ENCODE peak calls at places on chromosomes 4 and X, in five cellular contexts. X is IMR-90, L is mesendoderm, G is H9, K is neuronal stem cell. S is an unnamed sample.

GRCh38 chr4:77599378-77599777 is 6.2 kb upstream of the CXCL13 start:
- DNase-seq in X (peak), L (peak), G (peak), K (no peak), S (peak)

GRCh38 chr4:11487139-11487538 is 58.4 kb upstream of the HS3ST1 start:
- DNase-seq in X (no peak), L (peak), G (no peak), K (no peak), S (no peak)

GRCh38 chr4:165743422-165743821 is 129.6 kb upstream of the TLL1 start:
- DNase-seq in X (no peak), L (no peak), G (no peak), K (no peak), S (no peak)

GRCh38 chrX:49922291-49923241 is at the start of gene CLCN5:
- DNase-seq in X (peak), L (peak), G (peak), K (peak), S (peak)

GRCh38 chrX:153226344-153227190 is 47.5 kb downstream of the MAGEA1 start:
- DNase-seq in X (peak), L (peak), G (peak), K (peak), S (no peak)

GRCh38 chrX:43868791-43869190 is 13.5 kb downstream of the MAOB start:
- DNase-seq in X (peak), L (no peak), G (no peak), K (no peak), S (peak)

GRCh38 chrX:97252111-97252510 is 368.4 kb downstream of the RPA4 start:
- DNase-seq in X (no peak), L (peak), G (no peak), K (no peak), S (no peak)

GRCh38 chr4:142435599-142436235 is 410.4 kb downstream of the INPP4B start:
- DNase-seq in X (no peak), L (peak), G (peak), K (peak), S (no peak)

GRCh38 chr4:164529486-164529885 is 224.4 kb upstream of the SMIM31 start:
- DNase-seq in X (no peak), L (no peak), G (no peak), K (no peak), S (no peak)

GRCh38 chrX:9611436-9612145 is 146.7 kb downstream of the TBL1X start:
- DNase-seq in X (no peak), L (no peak), G (no peak), K (peak), S (no peak)

GRCh38 chr4:67762091-67762490 is 7.9 kb upstream of the GNRHR start:
- DNase-seq in X (peak), L (no peak), G (no peak), K (no peak), S (no peak)

GRCh38 chr4:118989098-118990080 is 100.7 kb downstream of the SYNPO2 start:
- DNase-seq in X (peak), L (no peak), G (no peak), K (no peak), S (peak)

DNA sequence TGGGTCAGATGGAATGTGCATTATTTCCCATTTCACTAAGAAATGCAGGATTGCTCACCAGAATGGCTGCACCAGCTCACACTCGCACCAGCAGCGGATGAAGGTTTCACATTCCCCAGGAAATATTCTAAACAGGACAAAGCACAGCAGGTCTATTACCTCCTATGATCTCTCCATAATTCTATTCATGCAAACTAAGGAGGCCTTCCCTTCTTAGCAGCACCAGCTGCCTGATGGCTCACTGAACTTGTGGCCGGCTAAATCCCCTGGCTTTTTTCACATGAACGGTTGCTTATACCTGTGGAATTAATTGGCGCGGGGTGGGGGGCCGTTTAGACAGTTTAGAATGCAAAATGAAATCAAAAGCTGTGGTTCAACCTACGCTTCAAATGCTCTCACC is 73.5 kb upstream of the SRD5A3 start:
- DNase-seq in X (no peak), L (no peak), G (no peak), K (no peak), S (peak)
- H3K4ac ChIP-seq in X (no peak), L (no peak), G (no peak), K (no peak), S (no peak)

DNA sequence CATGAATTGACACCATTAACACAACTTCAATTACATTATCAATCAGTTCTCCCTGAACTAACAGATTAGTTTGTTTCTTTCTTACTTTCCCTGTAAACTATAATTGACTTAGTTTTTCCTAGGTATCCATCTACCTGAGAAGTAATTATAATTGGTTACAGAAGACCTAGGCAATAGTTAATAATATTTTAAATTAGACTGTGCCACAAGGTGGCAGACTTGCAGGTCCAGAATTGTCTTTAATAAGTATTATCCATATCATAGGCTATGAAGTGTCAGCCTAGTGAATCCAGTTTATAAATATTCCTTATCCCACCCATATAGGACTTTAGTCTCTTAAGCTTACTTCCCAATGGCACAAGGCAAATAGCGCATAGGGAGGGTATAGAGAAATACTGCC is 48.9 kb upstream of the FAM47B start:
- DNase-seq in X (peak), L (no peak), G (no peak), K (no peak), S (peak)
- H3K4ac ChIP-seq in X (no peak), L (no peak), G (no peak), K (no peak), S (no peak)

GRCh38 chr4:15653864-15654391 is 1.2 kb downstream of the FBXL5 start:
- DNase-seq in X (peak), L (peak), G (no peak), K (peak), S (no peak)

GRCh38 chr4:15653430-15653829 is 1.7 kb downstream of the FBXL5 start:
- DNase-seq in X (no peak), L (no peak), G (no peak), K (no peak), S (no peak)

GRCh38 chr4:15656038-15656470 is 897 bp upstream of the FBXL5 start:
- DNase-seq in X (no peak), L (peak), G (peak), K (peak), S (no peak)

GRCh38 chr4:15655223-15656037 is at the start of gene FBXL5:
- DNase-seq in X (peak), L (peak), G (peak), K (peak), S (peak)

DNA sequence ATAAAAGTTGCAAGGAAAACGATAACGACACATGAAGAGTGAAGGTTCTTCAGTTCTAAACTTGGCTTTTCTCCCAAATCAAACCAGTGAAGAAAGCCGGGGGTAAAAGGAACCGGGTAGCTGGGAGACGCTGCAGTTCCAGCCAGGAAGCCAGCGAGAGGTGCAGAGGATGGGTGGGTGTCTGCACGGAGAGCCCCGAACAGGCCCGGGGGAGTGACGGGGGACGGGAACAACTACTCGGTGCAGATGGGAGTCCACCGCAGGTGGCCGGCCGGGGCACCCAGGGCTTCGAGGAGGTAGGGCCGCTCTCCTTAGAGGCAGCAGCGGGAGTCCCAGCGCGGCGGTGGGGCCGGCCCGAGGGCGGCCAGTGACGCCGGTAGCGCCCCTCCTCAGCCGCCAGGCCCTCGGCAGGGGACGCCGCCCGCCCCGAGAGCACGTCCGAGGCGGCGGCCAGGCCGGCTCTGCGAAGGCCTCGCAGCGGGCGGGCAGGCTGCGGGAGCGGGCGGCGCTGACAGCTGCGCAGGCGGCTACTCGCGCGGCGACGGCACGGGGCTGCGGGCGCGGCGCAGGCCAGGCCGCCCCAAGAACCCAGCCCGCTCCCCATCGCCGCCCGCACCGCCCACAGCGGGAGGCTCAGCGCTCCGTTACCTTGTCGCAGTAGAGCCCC is 468 bp downstream of the FBXL5 start:
- DNase-seq in X (peak), L (peak), G (peak), K (no peak), S (peak)
- H3K4ac ChIP-seq in X (peak), L (peak), G (no peak), K (no peak), S (peak)

GRCh38 chr4:13543091-13543581 is 1.2 kb downstream of the NKX3-2 start:
- DNase-seq in X (no peak), L (no peak), G (no peak), K (no peak), S (no peak)
- H3K4ac ChIP-seq in X (no peak), L (no peak), G (no peak), K (no peak), S (no peak)

GRCh38 chr4:7939377-7940108 is at the start of gene AFAP1:
- DNase-seq in X (peak), L (peak), G (peak), K (peak), S (peak)

GRCh38 chr4:7938513-7939376 is 916 bp downstream of the AFAP1 start:
- DNase-seq in X (peak), L (peak), G (no peak), K (no peak), S (peak)

GRCh38 chr4:7942019-7942556 is 2.4 kb upstream of the AFAP1 start:
- DNase-seq in X (no peak), L (no peak), G (no peak), K (no peak), S (no peak)

GRCh38 chr4:7943211-7943610 is 3.5 kb upstream of the AFAP1 start:
- DNase-seq in X (no peak), L (no peak), G (no peak), K (no peak), S (peak)

GRCh38 chr4:7941111-7942018 is 1.7 kb upstream of the AFAP1 start:
- DNase-seq in X (no peak), L (peak), G (peak), K (no peak), S (peak)
- H3K4ac ChIP-seq in X (peak), L (peak), G (no peak), K (no peak), S (peak)

DNA sequence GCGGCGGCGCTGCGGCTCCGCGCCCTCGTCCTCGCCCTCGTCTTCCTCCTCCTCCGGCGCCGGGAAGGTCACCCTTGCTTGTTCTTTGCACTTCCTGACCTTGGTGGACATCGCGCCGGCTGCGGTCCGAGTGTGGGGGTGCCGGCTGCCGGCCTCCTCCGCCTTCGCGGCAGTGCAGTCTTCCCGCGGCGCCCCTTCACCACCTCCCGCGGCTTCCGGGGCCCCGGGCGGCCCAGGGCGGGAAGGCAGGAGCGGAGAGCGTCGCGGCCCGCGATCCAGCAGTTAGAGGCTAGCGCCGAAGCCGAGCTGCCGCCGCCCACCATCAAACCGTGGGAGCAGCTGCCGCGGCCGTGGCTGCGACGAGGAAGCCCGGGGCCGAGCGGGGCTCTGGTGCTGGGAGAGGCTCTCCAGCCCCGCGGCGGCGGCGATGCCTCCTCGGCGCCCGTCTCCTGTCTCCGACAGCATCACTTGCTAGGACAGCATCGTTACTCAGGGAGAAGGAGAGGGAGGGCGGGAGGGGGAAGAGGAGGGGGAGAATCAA is at the start of gene TRPC3:
- DNase-seq in X (peak), L (peak), G (peak), K (peak), S (no peak)
- H3K4ac ChIP-seq in X (peak), L (no peak), G (no peak), K (no peak), S (no peak)

DNA sequence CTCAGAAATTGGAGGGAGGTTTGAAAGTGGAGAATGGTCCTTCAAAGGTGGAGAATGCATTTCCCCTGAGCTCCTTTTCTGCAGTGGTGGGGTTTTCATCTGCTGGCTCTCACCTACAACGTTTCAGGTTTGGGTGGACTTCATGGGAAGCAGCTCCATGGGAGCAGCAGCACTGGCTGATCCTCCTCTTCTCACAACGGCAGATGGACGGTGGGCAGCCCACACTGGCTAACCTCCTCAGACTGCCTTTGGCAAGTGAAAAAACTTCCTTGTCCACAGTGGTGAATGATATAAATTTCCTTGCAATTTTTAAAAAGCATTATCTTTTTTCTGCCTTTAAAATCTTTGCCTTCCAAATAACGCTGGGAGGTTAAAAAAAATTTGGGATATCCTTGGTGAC is 93.5 kb downstream of the ZNF827 start:
- DNase-seq in X (no peak), L (no peak), G (peak), K (no peak), S (no peak)
- H3K4ac ChIP-seq in X (peak), L (no peak), G (no peak), K (no peak), S (no peak)

DNA sequence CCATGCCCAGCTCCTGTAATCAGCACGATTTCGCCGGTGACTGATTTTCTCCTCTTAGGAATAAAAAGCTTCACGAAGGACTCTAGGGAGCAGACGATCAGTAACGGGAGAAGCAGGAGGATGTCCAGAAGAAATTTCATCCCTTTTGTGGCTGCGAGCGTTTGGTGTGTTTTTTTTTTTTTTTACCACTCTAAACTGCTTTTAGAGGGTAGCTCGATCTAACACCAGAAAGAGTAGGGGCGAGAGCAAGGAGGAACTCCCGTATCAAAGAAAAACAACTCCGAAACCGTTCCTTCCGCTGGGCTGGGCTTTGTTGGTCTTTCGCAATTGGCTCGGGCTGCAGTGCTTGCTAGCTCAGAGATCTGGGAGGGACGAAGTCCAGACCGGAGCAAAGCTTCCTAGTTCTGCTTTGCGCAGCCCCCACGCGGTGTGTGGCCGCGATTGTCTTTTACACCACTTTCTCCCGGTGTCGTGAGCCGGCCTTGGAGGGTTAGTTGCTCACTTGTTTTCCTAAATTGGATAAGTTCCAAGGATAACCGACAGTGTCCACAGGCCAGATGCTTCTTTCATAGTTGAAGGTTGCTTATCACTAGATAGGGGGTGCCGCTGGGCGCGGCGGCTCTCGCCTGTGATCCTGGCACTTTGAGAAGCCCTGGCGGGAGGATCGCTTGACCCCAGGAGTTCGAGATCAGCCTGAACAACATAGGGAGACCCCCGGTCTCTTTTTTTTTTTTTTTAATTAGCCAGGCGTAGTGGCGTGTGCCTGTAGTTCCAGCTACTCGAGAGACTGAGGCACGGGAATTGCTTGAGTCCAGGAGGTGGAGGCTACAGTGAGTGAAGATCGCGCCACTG is at the start of gene HSD17B11:
- DNase-seq in X (peak), L (peak), G (peak), K (peak), S (peak)
- H3K4ac ChIP-seq in X (peak), L (peak), G (no peak), K (no peak), S (no peak)

GRCh38 chrX:134676440-134676839 is 18.2 kb upstream of the PLAC1 start:
- DNase-seq in X (peak), L (no peak), G (no peak), K (no peak), S (peak)
- H3K4ac ChIP-seq in X (peak), L (no peak), G (no peak), K (no peak), S (no peak)